ENCODE peak calls at places on chromosomes 2 and 18, in six cellular contexts. E is A549, C is HFF-Myc, A is fibroblast of the aortic adventitia, R is cardiac muscle cell, H is kidney epithelial cell. M is an unnamed sample.

GRCh38 chr2:112162956-112163355 is 24.8 kb downstream of the FBLN7 start:
- DNase-seq in E (no peak), C (no peak), A (no peak), R (no peak), H (no peak), M (no peak)

GRCh38 chr2:174787485-174788205 is 23.4 kb upstream of the CHRNA1 start:
- DNase-seq in E (peak), C (peak), A (peak), R (peak), H (peak), M (no peak)

GRCh38 chr18:27378396-27379094 is 193.4 kb upstream of the CHST9 start:
- DNase-seq in E (no peak), C (no peak), A (peak), R (peak), H (peak), M (no peak)

GRCh38 chr18:62741118-62741566 is 25.8 kb downstream of the PHLPP1 start:
- DNase-seq in E (peak), C (peak), A (peak), R (peak), H (no peak), M (peak)

GRCh38 chr18:79612291-79613108 is 67.1 kb upstream of the CTDP1 start:
- DNase-seq in E (no peak), C (no peak), A (no peak), R (no peak), H (no peak), M (no peak)

GRCh38 chr18:50104421-50104820 is 90.5 kb downstream of the MYO5B start:
- DNase-seq in E (no peak), C (no peak), A (no peak), R (no peak), H (no peak), M (no peak)

GRCh38 chr18:62458868-62459716 is 63.7 kb upstream of the ZCCHC2 start:
- DNase-seq in E (no peak), C (no peak), A (no peak), R (no peak), H (no peak), M (no peak)

GRCh38 chr2:9419558-9419957 is 3.8 kb downstream of the ITGB1BP1 start:
- DNase-seq in E (no peak), C (no peak), A (no peak), R (no peak), H (no peak), M (no peak)

GRCh38 chr2:166610180-166610919 is 116.3 kb upstream of the SCN7A start:
- DNase-seq in E (no peak), C (no peak), A (no peak), R (peak), H (no peak), M (no peak)

GRCh38 chr2:70743677-70744076 is 24.3 kb downstream of the ADD2 start:
- DNase-seq in E (no peak), C (no peak), A (no peak), R (no peak), H (no peak), M (no peak)

GRCh38 chr2:8701980-8702379 is 20.1 kb downstream of the ID2 start:
- DNase-seq in E (no peak), C (no peak), A (no peak), R (no peak), H (no peak), M (no peak)

GRCh38 chr2:240503375-240503774 is 54.4 kb downstream of the ANKMY1 start:
- DNase-seq in E (no peak), C (no peak), A (no peak), R (no peak), H (no peak), M (no peak)

GRCh38 chr2:237561221-237561620 is 5.2 kb upstream of the PRLH start:
- DNase-seq in E (peak), C (no peak), A (no peak), R (no peak), H (no peak), M (no peak)

DNA sequence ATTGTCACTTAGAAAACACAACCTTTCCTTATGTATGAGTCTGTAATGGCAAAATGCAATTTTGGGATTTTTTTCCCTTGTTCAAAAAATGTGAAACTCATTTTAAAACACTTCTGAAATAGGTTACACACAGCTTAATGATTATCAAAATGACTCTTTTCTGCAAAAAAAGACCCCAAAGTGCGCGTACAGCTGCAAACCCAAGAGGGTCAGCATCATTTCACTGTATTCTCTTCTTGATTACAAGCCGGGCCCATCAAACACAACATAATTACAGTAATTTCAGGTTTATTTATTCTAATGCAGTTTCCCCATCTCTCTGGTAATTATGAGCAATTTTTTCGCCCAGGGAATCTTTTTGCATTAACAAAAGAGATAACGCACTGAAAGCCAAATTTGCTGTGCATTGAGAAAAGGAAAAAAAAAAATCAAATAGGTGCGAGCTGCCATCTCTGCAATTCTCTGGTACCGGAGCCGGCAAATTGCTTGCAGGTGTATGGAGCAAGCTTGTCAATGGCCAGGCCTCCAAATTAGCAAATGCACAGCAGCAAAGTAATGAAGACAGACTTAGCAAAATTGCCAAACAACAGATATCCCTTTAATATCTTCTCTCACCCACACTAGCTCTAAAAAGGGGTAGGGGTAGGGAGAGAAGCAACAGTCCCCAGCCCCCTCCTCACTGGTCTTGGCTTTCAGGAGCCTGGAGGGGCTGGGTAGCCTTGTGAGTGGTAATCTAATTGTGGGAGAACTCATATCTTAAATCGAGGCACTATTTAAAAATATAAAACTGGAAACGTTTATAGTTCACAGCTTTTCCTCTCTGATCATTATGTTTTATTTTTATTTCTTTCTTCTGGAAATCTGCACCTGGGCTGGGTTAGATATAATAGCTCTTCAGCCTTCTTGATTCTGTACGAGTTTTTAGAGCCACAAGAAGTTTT is 6.6 kb downstream of the DLX1 start:
- DNase-seq in E (no peak), C (no peak), A (no peak), R (no peak), H (no peak), M (no peak)
- H3K4me3 ChIP-seq in E (no peak), C (no peak), A (no peak), R (no peak), H (no peak), M (no peak)

DNA sequence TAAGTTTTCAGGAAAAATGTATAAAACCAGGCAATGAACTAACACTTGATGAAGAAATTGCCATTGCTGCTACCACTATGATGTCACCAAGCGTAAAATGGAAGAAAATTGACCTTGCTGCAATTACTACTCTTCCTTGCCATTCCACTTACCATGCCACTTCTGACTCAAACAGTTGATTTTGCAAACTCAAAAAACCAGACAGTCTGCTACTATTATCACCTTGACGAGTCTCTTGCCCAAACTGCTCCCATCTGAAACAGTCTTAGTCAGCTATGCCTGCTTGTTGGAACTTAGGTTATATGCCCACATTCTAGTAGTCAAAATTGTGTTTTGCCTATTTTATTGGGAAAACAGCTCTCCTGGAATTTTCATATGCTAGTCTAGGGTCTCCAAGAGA is 71.9 kb upstream of the SLC9A2 start:
- DNase-seq in E (no peak), C (no peak), A (no peak), R (no peak), H (no peak), M (no peak)
- H3K4me3 ChIP-seq in E (no peak), C (no peak), A (no peak), R (no peak), H (no peak), M (no peak)

GRCh38 chr18:46566111-46566510 is 90.9 kb downstream of the LOXHD1 start:
- DNase-seq in E (no peak), C (no peak), A (no peak), R (no peak), H (no peak), M (no peak)
- H3K4me3 ChIP-seq in E (no peak), C (no peak), A (no peak), R (no peak), H (no peak), M (no peak)

GRCh38 chr2:201127128-201127521 is 11.2 kb downstream of the CFLAR start:
- DNase-seq in E (no peak), C (no peak), A (no peak), R (no peak), H (no peak), M (no peak)
- H3K4me3 ChIP-seq in E (peak), C (no peak), A (no peak), R (no peak), H (no peak), M (no peak)

GRCh38 chr2:158665536-158666302 is 129.4 kb upstream of the DAPL1 start:
- DNase-seq in E (no peak), C (no peak), A (peak), R (peak), H (no peak), M (peak)

GRCh38 chr2:158667567-158667966 is 127.5 kb upstream of the DAPL1 start:
- DNase-seq in E (no peak), C (no peak), A (peak), R (peak), H (peak), M (no peak)

GRCh38 chr2:158666969-158667368 is 128.1 kb upstream of the DAPL1 start:
- DNase-seq in E (no peak), C (no peak), A (no peak), R (no peak), H (no peak), M (no peak)

GRCh38 chr2:158668394-158668793 is 126.7 kb upstream of the DAPL1 start:
- DNase-seq in E (no peak), C (no peak), A (peak), R (no peak), H (no peak), M (no peak)

GRCh38 chr2:158667969-158668368 is 127.1 kb upstream of the DAPL1 start:
- DNase-seq in E (no peak), C (no peak), A (peak), R (peak), H (no peak), M (no peak)
- H3K4me3 ChIP-seq in E (no peak), C (no peak), A (no peak), R (no peak), H (no peak), M (no peak)

GRCh38 chr2:219506802-219507554 is 7.3 kb upstream of the ASIC4 start:
- DNase-seq in E (no peak), C (no peak), A (no peak), R (no peak), H (no peak), M (no peak)

GRCh38 chr2:219507555-219508443 is 6.5 kb upstream of the ASIC4 start:
- DNase-seq in E (no peak), C (no peak), A (no peak), R (peak), H (no peak), M (no peak)

GRCh38 chr2:219508444-219508734 is 5.9 kb upstream of the ASIC4 start:
- DNase-seq in E (no peak), C (no peak), A (no peak), R (no peak), H (no peak), M (no peak)

GRCh38 chr2:219505585-219505984 is 6.9 kb downstream of the GMPPA start:
- DNase-seq in E (no peak), C (no peak), A (no peak), R (no peak), H (no peak), M (no peak)

GRCh38 chr2:219506153-219506801 is 7.6 kb downstream of the GMPPA start:
- DNase-seq in E (no peak), C (no peak), A (no peak), R (no peak), H (no peak), M (no peak)
- H3K4me3 ChIP-seq in E (no peak), C (no peak), A (no peak), R (no peak), H (no peak), M (no peak)

GRCh38 chr18:45775241-45775676 is 50.2 kb upstream of the SIGLEC15 start:
- DNase-seq in E (peak), C (no peak), A (peak), R (peak), H (no peak), M (no peak)
- H3K4me3 ChIP-seq in E (peak), C (peak), A (peak), R (peak), H (peak), M (no peak)

GRCh38 chr2:60567919-60568874 is 14.7 kb upstream of the BCL11A start:
- DNase-seq in E (no peak), C (no peak), A (no peak), R (no peak), H (no peak), M (no peak)
- H3K4me3 ChIP-seq in E (no peak), C (no peak), A (no peak), R (no peak), H (no peak), M (no peak)

GRCh38 chr18:8719192-8719591 is 13.8 kb downstream of the MTCL1 start:
- DNase-seq in E (no peak), C (no peak), A (peak), R (no peak), H (no peak), M (no peak)
- H3K4me3 ChIP-seq in E (no peak), C (no peak), A (no peak), R (no peak), H (no peak), M (no peak)

GRCh38 chr2:236166781-236167296 is 1.3 kb downstream of the GBX2 start:
- DNase-seq in E (no peak), C (no peak), A (no peak), R (no peak), H (no peak), M (no peak)
- H3K4me3 ChIP-seq in E (peak), C (no peak), A (no peak), R (peak), H (peak), M (peak)